ENCODE peak calls at places on chromosomes 3 and 15, in nine cellular contexts. K, N, P, Z, G, E, O, M and V are unnamed samples.
A peak's percentile ranks its signal among the peaks of the same experiment; 100 is the strongest.

GRCh38 chr3:59783468-59783988 is 733.7 kb upstream of the CFAP20DC start:
- DNase-seq in M (no peak), Z (no peak), E (no peak), K (no peak), P (no peak), N (no peak), G (no peak), O (no peak), V (no peak)

GRCh38 chr3:45528429-45528828 is 66.1 kb upstream of the LIMD1 start:
- DNase-seq in O (no peak), K (no peak), E (no peak), Z (no peak), N (peak; percentile 45), G (no peak), P (no peak), M (no peak), V (no peak)

GRCh38 chr3:183930069-183930468 is 45.4 kb upstream of the PARL start:
- DNase-seq in O (no peak), M (peak; percentile 66), E (no peak), Z (no peak), K (no peak), N (no peak), G (no peak), P (no peak), V (no peak)

GRCh38 chr3:159928071-159928491 is 60.6 kb upstream of the IL12A start:
- DNase-seq in P (no peak), G (no peak), M (no peak), Z (no peak), N (peak; percentile 58), E (no peak), K (peak; percentile 23), O (no peak), V (no peak)

GRCh38 chr3:149541091-149541491 is 66.6 kb downstream of the TM4SF4 start:
- DNase-seq in G (no peak), Z (no peak), K (peak; percentile 29), E (no peak), M (no peak), P (no peak), N (no peak), O (no peak), V (no peak)

GRCh38 chr15:78312551-78312950 is 13.1 kb upstream of the SKIC8 start:
- DNase-seq in Z (no peak), N (no peak), G (no peak), P (no peak), K (no peak), O (no peak), M (no peak), E (no peak), V (no peak)

GRCh38 chr15:68525815-68526214 is 53.0 kb upstream of the CORO2B start:
- DNase-seq in P (no peak), O (no peak), E (no peak), N (no peak), M (no peak), K (no peak), Z (no peak), G (no peak), V (no peak)

GRCh38 chr3:28601291-28601690 is 252.7 kb upstream of the AZI2 start:
- DNase-seq in K (no peak), Z (no peak), G (no peak), E (no peak), O (no peak), N (no peak), P (no peak), M (no peak), V (no peak)

GRCh38 chr15:68729789-68730201 is 90.9 kb downstream of the ANP32A start:
- DNase-seq in G (no peak), M (no peak), K (peak; percentile 16), Z (no peak), O (no peak), N (no peak), P (no peak), E (no peak), V (no peak)

GRCh38 chr15:98067339-98067738 is 106.8 kb downstream of the ARRDC4 start:
- DNase-seq in G (no peak), Z (no peak), E (no peak), N (no peak), P (no peak), O (no peak), M (no peak), K (no peak), V (no peak)

GRCh38 chr3:177521305-177521704 is 324.0 kb upstream of the TBL1XR1 start:
- DNase-seq in K (no peak), O (peak; percentile 87), G (peak; percentile 80), N (peak; percentile 92), Z (no peak), E (no peak), M (peak; percentile 81), P (no peak), V (no peak)

GRCh38 chr3:50230106-50230832 is 5.7 kb upstream of the GNAI2 start:
- DNase-seq in M (no peak), E (no peak), G (no peak), O (no peak), P (no peak), K (no peak), N (no peak), Z (no peak), V (no peak)

GRCh38 chr3:159604151-159604581 is 384.5 kb upstream of the IL12A start:
- DNase-seq in K (peak; percentile 55), O (no peak), G (peak; percentile 38), P (no peak), Z (no peak), E (no peak), N (peak; percentile 52), M (no peak), V (no peak)

GRCh38 chr3:129004639-129005295 is 3.7 kb downstream of the EFCC1 start:
- DNase-seq in N (no peak), E (no peak), O (no peak), G (no peak), M (no peak), Z (no peak), K (no peak), P (no peak), V (no peak)

GRCh38 chr3:38602576-38603250 is 46.8 kb downstream of the SCN5A start:
- DNase-seq in Z (peak; percentile 35), M (no peak), O (peak; percentile 18), K (no peak), G (no peak), P (no peak), N (no peak), E (no peak), V (no peak)

GRCh38 chr3:197994736-197995135 is 34.7 kb downstream of the LMLN start:
- DNase-seq in N (no peak), K (no peak), E (no peak), O (no peak), G (no peak), Z (no peak), M (no peak), P (no peak), V (no peak)

GRCh38 chr15:72342385-72342784 is 22.4 kb upstream of the CELF6 start:
- DNase-seq in K (peak; percentile 27), G (no peak), E (no peak), N (peak; percentile 70), O (no peak), Z (no peak), M (peak; percentile 30), P (peak; percentile 7), V (peak; percentile 21)

GRCh38 chr3:104575631-104576030 is 791.1 kb upstream of the ALCAM start:
- DNase-seq in M (no peak), G (no peak), E (no peak), N (no peak), K (no peak), Z (no peak), O (no peak), P (no peak), V (no peak)
- H3K27ac ChIP-seq in M (no peak overlapping the region), G (no peak overlapping the region), E (no peak overlapping the region), N (no peak overlapping the region), K (no peak overlapping the region), Z (no peak overlapping the region), O (no peak overlapping the region), P (no peak overlapping the region), V (no peak overlapping the region)

GRCh38 chr3:185960518-185961288 is 22.9 kb upstream of the TRA2B start:
- DNase-seq in Z (no peak), E (no peak), K (no peak), P (no peak), O (no peak), N (no peak), G (no peak), M (no peak), V (no peak)
- H3K27me3 ChIP-seq in Z (no peaks in the 10 kb centered on the region), E (no peaks in the 10 kb centered on the region), K (no peaks in the 10 kb centered on the region), P (no peaks in the 10 kb centered on the region), O (no peaks in the 10 kb centered on the region), N (no peaks in the 10 kb centered on the region), G (no peaks in the 10 kb centered on the region), M (no peaks in the 10 kb centered on the region), V (no peaks in the 10 kb centered on the region)

DNA sequence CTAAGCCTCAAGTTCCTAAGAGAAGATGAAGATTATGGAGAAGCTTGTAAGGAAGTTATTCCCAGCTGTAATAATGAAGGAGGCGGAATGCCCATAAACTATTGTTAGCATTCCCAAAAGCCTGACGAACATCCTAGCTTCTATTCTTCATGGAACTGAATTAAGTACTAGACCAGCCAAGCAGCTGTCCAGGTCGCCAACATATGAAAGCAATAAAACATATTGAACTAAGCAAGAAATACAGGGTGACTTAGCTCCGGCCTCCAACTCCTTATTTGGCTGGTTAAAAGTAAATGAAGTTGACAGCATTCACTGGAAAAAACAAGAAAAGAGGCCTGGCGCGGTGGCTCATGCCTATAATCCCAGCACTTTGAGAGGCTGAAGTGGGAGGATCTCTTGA is 174.0 kb upstream of the TPM1 start:
- DNase-seq in P (no peak), N (no peak), E (no peak), O (no peak), K (no peak), Z (no peak), M (no peak), G (no peak), V (no peak)
- H3K27ac ChIP-seq in P (no peak overlapping the region), N (no peak overlapping the region), E (no peak overlapping the region), O (no peak overlapping the region), K (no peak overlapping the region), Z (no peak overlapping the region), M (no peak overlapping the region), G (no peak overlapping the region), V (no peak overlapping the region)

DNA sequence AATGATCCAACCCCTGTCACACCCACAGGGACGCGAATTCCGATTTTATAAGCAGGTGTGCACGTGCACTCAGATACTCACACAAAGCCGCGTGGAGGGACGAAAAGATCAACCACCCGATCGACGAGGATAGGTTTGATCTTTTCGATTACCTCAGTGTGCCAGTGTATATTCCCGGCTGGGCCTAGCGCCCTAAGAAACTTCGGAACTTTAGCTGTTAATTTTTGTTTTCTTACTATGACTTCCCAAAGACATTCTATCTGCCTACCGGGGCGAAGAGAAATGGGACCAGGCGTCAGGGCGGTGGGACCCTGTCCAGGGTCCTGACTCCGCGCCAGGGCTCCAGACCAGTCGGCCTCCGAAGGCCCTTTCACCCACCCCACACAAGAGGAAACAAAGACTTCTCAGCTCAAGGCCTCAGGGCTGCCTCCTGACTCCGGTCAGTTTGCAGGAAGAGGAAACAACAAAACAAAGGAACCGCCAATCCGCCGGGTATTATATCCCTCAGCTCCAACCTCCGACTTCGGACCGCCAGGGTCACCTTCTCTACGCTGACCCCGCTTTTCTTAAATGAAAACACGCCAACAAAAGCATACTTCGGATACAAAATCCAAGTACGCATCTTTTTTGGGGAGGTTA is 6.8 kb downstream of the ONECUT1 start:
- DNase-seq in Z (no peak), G (no peak), O (peak; percentile 60), K (peak; percentile 33), N (no peak), M (peak; percentile 68), E (no peak), P (no peak), V (no peak)
- H3K27me3 ChIP-seq in Z (peaks cover 93% of the 10 kb centered on the region), G (peaks cover 99% of the 10 kb centered on the region), O (peaks cover 91% of the 10 kb centered on the region), K (peaks cover 88% of the 10 kb centered on the region), N (peaks cover 30% of the 10 kb centered on the region), M (peaks cover 73% of the 10 kb centered on the region), E (no peaks in the 10 kb centered on the region), P (peaks cover 10% of the 10 kb centered on the region), V (peaks cover 90% of the 10 kb centered on the region)